ENCODE peak calls at places on chromosomes 11 and 22, in nine cellular contexts. O is NAMALWA; P is stimulated activated CD4-positive, alpha-beta T cell treated with anti-CD3 and anti-CD28 coated beads, Interleukin-12 subunit alpha, Interleukin-12 subunit beta, amount 100 ng/mL, for 24 hours; E is endothelial cell of umbilical vein; I is fibroblast of mammary gland; F is AG04450; U is HFFc6; N is mucosa of gallbladder; T is NCI-H526 treated with DMSO at 0.1 percent for 48 hours. V is an unnamed sample.

GRCh38 chr11:43852057-43852636 is 28.5 kb upstream of the ALKBH3 start:
- DNase-seq in F (peak), O (peak), P (peak), N (peak), I (peak), T (peak), E (peak), U (peak), V (peak)

GRCh38 chr11:36211735-36212430 is 77.3 kb downstream of the COMMD9 start:
- DNase-seq in T (no peak), F (no peak), E (no peak), I (no peak), P (no peak), N (no peak), U (no peak), O (no peak), V (no peak)

GRCh38 chr11:93814966-93815633 is 31.0 kb downstream of the MED17 start:
- DNase-seq in I (no peak), T (no peak), N (no peak), P (no peak), O (no peak), U (no peak), E (no peak), F (no peak), V (no peak)

GRCh38 chr11:12015486-12015885 is 7.1 kb upstream of the DKK3 start:
- DNase-seq in N (no peak), P (no peak), F (no peak), I (no peak), E (no peak), O (no peak), T (no peak), U (no peak), V (no peak)

GRCh38 chr11:35077709-35078695 is 61.0 kb upstream of the CD44 start:
- DNase-seq in N (no peak), T (no peak), P (no peak), F (no peak), U (peak), I (peak), E (peak), O (no peak), V (peak)

GRCh38 chr22:38874529-38875222 is 2.7 kb upstream of the CBX6 start:
- DNase-seq in U (no peak), I (no peak), P (no peak), E (no peak), N (no peak), T (no peak), F (no peak), O (no peak), V (no peak)

GRCh38 chr11:61690706-61691377 is 10.7 kb downstream of the DAGLA start:
- DNase-seq in E (no peak), I (no peak), F (no peak), O (no peak), U (no peak), P (no peak), T (no peak), N (no peak), V (no peak)

GRCh38 chr22:37235897-37236607 is 8.0 kb downstream of the RAC2 start:
- DNase-seq in P (no peak), E (no peak), T (no peak), F (no peak), I (no peak), N (no peak), O (no peak), U (no peak), V (no peak)

GRCh38 chr11:9755561-9755960 is 91.7 kb downstream of the SWAP70 start:
- DNase-seq in P (no peak), E (peak), I (peak), N (no peak), O (no peak), U (peak), F (no peak), T (no peak), V (peak)

GRCh38 chr11:64094463-64095223 is 58.9 kb downstream of the FLRT1 start:
- DNase-seq in E (peak), N (peak), O (no peak), F (no peak), I (peak), T (no peak), P (no peak), U (peak), V (peak)

GRCh38 chr11:134047586-134047999 is 21.3 kb upstream of the JAM3 start:
- DNase-seq in F (peak), T (no peak), U (peak), E (no peak), O (no peak), N (peak), I (peak), P (no peak), V (peak)

GRCh38 chr22:24423519-24424000 is 3.8 kb upstream of the ADORA2A start:
- DNase-seq in O (peak), T (no peak), P (peak), N (no peak), E (peak), U (no peak), I (no peak), F (no peak), V (peak)

GRCh38 chr11:60514055-60514454 is 1.1 kb upstream of the MS4A13 start:
- DNase-seq in U (no peak), O (no peak), N (no peak), T (no peak), F (no peak), I (no peak), E (no peak), P (no peak), V (no peak)

GRCh38 chr22:48359613-48359965 is 1468.1 kb downstream of the BRD1 start:
- DNase-seq in P (no peak), E (no peak), O (no peak), N (no peak), I (no peak), T (no peak), U (no peak), F (no peak), V (no peak)